ENCODE peak calls at places on chromosomes 4 and X, in four cellular contexts. A is cardiac fibroblast; L is CD4-positive, alpha-beta T cell; Z is fibroblast of lung. H is an unnamed sample.

GRCh38 chrX:112827292-112827903 is 13.2 kb downstream of the AMOT start:
- DNase-seq in A (no peak), L (no peak), Z (no peak), H (no peak)

GRCh38 chr4:7390906-7391636 is 43.7 kb downstream of the PSAPL1 start:
- DNase-seq in A (no peak), L (no peak), Z (no peak), H (peak; percentile 54)

GRCh38 chrX:1885116-1885515 is 270.3 kb downstream of the ASMT start:
- DNase-seq in A (no peak), L (no peak), Z (no peak), H (no peak)

GRCh38 chr4:27716693-27717505 is 856.3 kb downstream of the STIM2 start:
- DNase-seq in A (no peak), L (no peak), Z (no peak), H (no peak)

GRCh38 chr4:92253986-92254671 is 49.6 kb upstream of the GRID2 start:
- DNase-seq in A (no peak), L (no peak), Z (no peak), H (no peak)

GRCh38 chr4:79862842-79863241 is 210.2 kb downstream of the ANTXR2 start:
- DNase-seq in A (no peak), L (no peak), Z (no peak), H (no peak)

GRCh38 chrX:17030580-17031285 is 84.3 kb downstream of the REPS2 start:
- DNase-seq in A (no peak), L (no peak), Z (peak; percentile 81), H (no peak)

GRCh38 chr4:2962614-2963184 is 507 bp downstream of the NOP14 start:
- DNase-seq in A (peak; percentile 55), L (no peak), Z (peak; percentile 60), H (no peak)

GRCh38 chr4:158796370-158797140 is 27.7 kb downstream of the FNIP2 start:
- DNase-seq in A (no peak), L (no peak), Z (peak; percentile 55), H (no peak)

GRCh38 chrX:129777218-129777768 is 2.5 kb upstream of the SASH3 start:
- DNase-seq in A (no peak), L (peak; percentile 69), Z (no peak), H (peak; percentile 96)

GRCh38 chr4:47145630-47146029 is 114.3 kb downstream of the GABRB1 start:
- DNase-seq in A (peak; percentile 76), L (no peak), Z (peak; percentile 93), H (no peak)

GRCh38 chr4:122539861-122540465 is 80.9 kb downstream of the IL21 start:
- DNase-seq in A (no peak), L (no peak), Z (peak; percentile 63), H (no peak)

GRCh38 chrX:13239272-13239671 is 80.6 kb downstream of the ATXN3L start:
- DNase-seq in A (no peak), L (no peak), Z (no peak), H (no peak)

GRCh38 chrX:151424505-151424904 is 27.5 kb downstream of the VMA21 start:
- DNase-seq in A (no peak), L (no peak), Z (no peak), H (no peak)

GRCh38 chr4:56691425-56691824 is 10.3 kb upstream of the HOPX start:
- DNase-seq in A (no peak), L (no peak), Z (no peak), H (no peak)

GRCh38 chr4:118989098-118990080 is 100.7 kb downstream of the SYNPO2 start:
- DNase-seq in A (peak; percentile 54), L (no peak), Z (peak; percentile 90), H (no peak)

GRCh38 chr4:41079871-41080565 is 134.3 kb downstream of the APBB2 start:
- DNase-seq in A (no peak), L (no peak), Z (no peak), H (no peak)

GRCh38 chrX:23742174-23742692 is 843 bp downstream of the ACOT9 start:
- DNase-seq in A (peak; percentile 77), L (no peak), Z (peak; percentile 79), H (no peak)

GRCh38 chr4:164716901-164717300 is 37.0 kb upstream of the SMIM31 start:
- DNase-seq in A (no peak), L (no peak), Z (no peak), H (no peak)

GRCh38 chrX:53233536-53233935 is 8.5 kb upstream of the KDM5C start:
- DNase-seq in A (no peak), L (no peak), Z (no peak), H (peak; percentile 50)

GRCh38 chr4:53997901-53998300 is 66.5 kb downstream of the CHIC2 start:
- DNase-seq in A (no peak), L (no peak), Z (peak; percentile 69), H (no peak)

GRCh38 chr4:38872620-38873019 is 5.0 kb downstream of the FAM114A1 start:
- DNase-seq in A (peak; percentile 23), L (no peak), Z (peak; percentile 63), H (no peak)

GRCh38 chrX:92232182-92232581 is 453.0 kb downstream of the PCDH11X start:
- DNase-seq in A (no peak), L (no peak), Z (peak; percentile 2), H (no peak)

GRCh38 chr4:20311863-20312262 is 60.2 kb downstream of the SLIT2 start:
- DNase-seq in A (no peak), L (no peak), Z (peak; percentile 59), H (no peak)

GRCh38 chr4:20301161-20301560 is 49.5 kb downstream of the SLIT2 start:
- DNase-seq in A (no peak), L (no peak), Z (no peak), H (no peak)

DNA sequence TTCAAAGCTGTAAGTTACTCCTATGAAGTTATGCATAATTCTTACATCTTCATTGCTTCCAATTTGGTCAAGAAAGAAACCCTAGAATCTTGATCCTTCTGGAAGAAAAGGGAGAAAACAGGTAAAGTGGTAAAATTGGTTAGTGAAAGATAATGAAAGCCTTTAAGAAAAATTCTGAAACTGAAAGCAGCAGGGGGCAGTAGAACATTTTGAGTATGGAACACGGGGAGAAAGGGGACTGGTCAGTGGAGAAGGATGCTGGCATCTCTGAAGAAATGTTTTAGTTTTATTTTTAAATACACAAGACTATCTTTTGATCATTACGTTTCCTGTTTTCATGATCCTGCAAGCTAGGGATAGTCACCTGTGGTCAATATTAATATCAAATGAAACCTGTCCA is 54.3 kb downstream of the SLIT2 start:
- DNase-seq in A (peak; percentile 64), L (no peak), Z (no peak), H (no peak)
- TF ChIP-seq CTCF in A (peak; percentile 39), L (no peak), Z (peak; percentile 48), H (no peak)

GRCh38 chr4:129162450-129162849 is 66.5 kb downstream of the C4orf33 start:
- DNase-seq in A (no peak), L (no peak), Z (no peak), H (no peak)

GRCh38 chr4:129163427-129163826 is 67.5 kb downstream of the C4orf33 start:
- DNase-seq in A (no peak), L (no peak), Z (no peak), H (no peak)

GRCh38 chr4:129164243-129164642 is 68.3 kb downstream of the C4orf33 start:
- DNase-seq in A (no peak), L (no peak), Z (no peak), H (no peak)

GRCh38 chr4:129172181-129172580 is 76.2 kb downstream of the C4orf33 start:
- DNase-seq in A (no peak), L (no peak), Z (no peak), H (no peak)

GRCh38 chr4:129167640-129168260 is 71.8 kb downstream of the C4orf33 start:
- DNase-seq in A (no peak), L (no peak), Z (no peak), H (no peak)
- TF ChIP-seq CTCF in A (no peak), L (no peak), Z (no peak), H (no peak)

DNA sequence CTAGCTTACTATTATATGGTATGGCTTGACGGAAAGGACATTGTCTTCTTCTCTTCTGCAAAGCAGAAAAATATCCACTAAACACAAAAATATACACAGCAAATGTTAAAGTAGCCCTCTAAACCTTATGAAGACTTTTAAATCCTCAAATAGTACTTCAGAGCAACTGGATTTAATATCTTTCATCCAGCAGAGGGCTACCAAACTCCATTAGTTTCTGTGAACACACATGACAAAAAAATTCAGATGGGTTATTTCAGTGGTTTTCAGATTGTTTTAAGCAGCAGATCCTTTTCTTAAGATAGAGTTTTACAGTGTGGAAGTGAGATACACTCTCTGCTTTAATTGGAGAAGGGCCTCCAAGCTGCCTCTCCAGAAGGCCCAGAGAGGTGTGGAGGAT is 56.6 kb downstream of the ANK2 start:
- DNase-seq in A (peak; percentile 71), L (no peak), Z (peak; percentile 48), H (no peak)
- TF ChIP-seq CTCF in A (peak; percentile 30), L (no peak), Z (peak; percentile 35), H (no peak)

DNA sequence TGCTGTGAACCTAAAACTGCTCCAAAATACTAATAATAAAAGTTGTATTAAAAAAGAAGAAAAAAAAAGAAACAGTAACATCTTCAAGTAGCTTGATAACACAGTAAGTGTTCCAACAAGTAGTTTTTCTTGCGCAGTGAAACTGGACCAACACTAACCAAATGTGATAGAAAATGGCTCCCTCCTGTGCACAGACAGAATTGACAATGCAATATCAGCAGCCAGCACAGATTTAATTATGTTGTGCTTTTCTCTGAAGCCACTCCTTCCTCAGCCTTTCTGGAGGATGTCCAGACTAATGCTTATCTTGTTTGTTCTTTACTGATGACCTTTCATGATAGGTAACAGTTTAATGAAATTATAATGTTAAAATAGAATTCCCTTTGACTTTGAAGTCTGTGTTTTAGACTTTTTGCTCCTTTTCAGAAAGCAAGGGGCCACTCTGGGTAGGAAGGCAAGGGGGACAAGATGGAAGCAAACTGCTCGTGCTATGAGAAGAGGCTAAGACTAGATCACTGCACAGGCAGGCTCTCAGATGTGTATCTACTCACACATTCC is 147.1 kb upstream of the RPL34 start:
- DNase-seq in A (no peak), L (no peak), Z (no peak), H (no peak)
- TF ChIP-seq CTCF in A (no peak), L (peak; percentile 37), Z (no peak), H (no peak)

GRCh38 chrX:28178206-28178605 is 197.0 kb upstream of the DCAF8L1 start:
- DNase-seq in A (no peak), L (no peak), Z (no peak), H (no peak)

GRCh38 chrX:28177202-28177601 is 196.0 kb upstream of the DCAF8L1 start:
- DNase-seq in A (no peak), L (no peak), Z (no peak), H (no peak)
- TF ChIP-seq CTCF in A (peak; percentile 9), L (no peak), Z (no peak), H (no peak)

GRCh38 chrX:25427873-25428555 is 412.2 kb upstream of the ARX start:
- DNase-seq in A (no peak), L (no peak), Z (no peak), H (no peak)
- TF ChIP-seq CTCF in A (no peak), L (no peak), Z (no peak), H (no peak)

GRCh38 chrX:15050395-15050794 is 177.2 kb downstream of the MOSPD2 start:
- DNase-seq in A (no peak), L (no peak), Z (no peak), H (no peak)
- TF ChIP-seq CTCF in A (no peak), L (no peak), Z (no peak), H (no peak)

H was measured in spleen.